ENCODE peak calls at places on chromosome 2, in nine cellular contexts. O is ovary, T is A673, Z is thyroid gland, I is RWPE1, F is IMR-90, W is A549, K is upper lobe of right lung, X is mammary epithelial cell. G is an unnamed sample.

GRCh38 chr2:6103949-6104348 is 411.8 kb downstream of the SOX11 start:
- DNase-seq in Z (no peak), O (no peak), K (no peak), F (no peak), X (no peak), W (no peak), I (no peak), T (peak; percentile 17), G (no peak)

GRCh38 chr2:75140288-75140687 is 59.0 kb downstream of the TACR1 start:
- DNase-seq in W (no peak), F (no peak), O (no peak), T (peak; percentile 22), I (no peak), Z (no peak), X (no peak), K (no peak), G (no peak)

GRCh38 chr2:180367831-180368230 is 360.7 kb upstream of the CWC22 start:
- DNase-seq in X (peak; percentile 78), Z (no peak), K (no peak), T (no peak), F (peak; percentile 28), W (peak; percentile 68), I (peak; percentile 19), O (no peak), G (no peak)

GRCh38 chr2:206832886-206833285 is 67.5 kb downstream of the FASTKD2 start:
- DNase-seq in I (no peak), T (no peak), F (no peak), O (no peak), Z (no peak), W (no peak), X (no peak), K (no peak), G (no peak)

GRCh38 chr2:151560289-151560688 is 150.6 kb downstream of the RIF1 start:
- DNase-seq in I (peak; percentile 11), T (peak; percentile 7), W (peak; percentile 30), F (peak; percentile 33), K (no peak), Z (peak; percentile 70), X (peak; percentile 32), O (no peak), G (no peak)

GRCh38 chr2:230160112-230160660 is 59.6 kb downstream of the SP110 start:
- DNase-seq in T (peak; percentile 68), X (peak; percentile 37), W (peak; percentile 48), K (no peak), I (peak; percentile 43), F (peak; percentile 47), Z (peak; percentile 31), O (peak; percentile 66), G (no peak)

GRCh38 chr2:181340891-181341290 is 116.3 kb upstream of the ITGA4 start:
- DNase-seq in T (no peak), O (no peak), K (no peak), X (no peak), Z (no peak), F (no peak), W (no peak), I (no peak), G (no peak)

GRCh38 chr2:52416340-52416739 is 1351.3 kb upstream of the CHAC2 start:
- DNase-seq in K (no peak), X (no peak), Z (no peak), O (no peak), W (peak; percentile 13), F (peak; percentile 33), I (peak; percentile 4), T (no peak), G (no peak)

GRCh38 chr2:16068233-16068940 is 128.0 kb downstream of the MYCN start:
- DNase-seq in I (no peak), O (no peak), F (no peak), W (no peak), Z (no peak), K (no peak), X (no peak), T (no peak), G (no peak)

GRCh38 chr2:16064719-16065118 is 124.4 kb downstream of the MYCN start:
- DNase-seq in Z (no peak), T (no peak), W (no peak), O (no peak), K (no peak), I (no peak), F (no peak), X (no peak), G (no peak)

GRCh38 chr2:16067037-16067406 is 126.7 kb downstream of the MYCN start:
- DNase-seq in T (no peak), F (no peak), X (no peak), Z (no peak), K (no peak), O (no peak), I (no peak), W (no peak), G (no peak)

GRCh38 chr2:16067444-16068232 is 127.3 kb downstream of the MYCN start:
- DNase-seq in O (no peak), F (no peak), T (no peak), W (no peak), K (no peak), X (no peak), Z (no peak), I (no peak), G (no peak)

DNA sequence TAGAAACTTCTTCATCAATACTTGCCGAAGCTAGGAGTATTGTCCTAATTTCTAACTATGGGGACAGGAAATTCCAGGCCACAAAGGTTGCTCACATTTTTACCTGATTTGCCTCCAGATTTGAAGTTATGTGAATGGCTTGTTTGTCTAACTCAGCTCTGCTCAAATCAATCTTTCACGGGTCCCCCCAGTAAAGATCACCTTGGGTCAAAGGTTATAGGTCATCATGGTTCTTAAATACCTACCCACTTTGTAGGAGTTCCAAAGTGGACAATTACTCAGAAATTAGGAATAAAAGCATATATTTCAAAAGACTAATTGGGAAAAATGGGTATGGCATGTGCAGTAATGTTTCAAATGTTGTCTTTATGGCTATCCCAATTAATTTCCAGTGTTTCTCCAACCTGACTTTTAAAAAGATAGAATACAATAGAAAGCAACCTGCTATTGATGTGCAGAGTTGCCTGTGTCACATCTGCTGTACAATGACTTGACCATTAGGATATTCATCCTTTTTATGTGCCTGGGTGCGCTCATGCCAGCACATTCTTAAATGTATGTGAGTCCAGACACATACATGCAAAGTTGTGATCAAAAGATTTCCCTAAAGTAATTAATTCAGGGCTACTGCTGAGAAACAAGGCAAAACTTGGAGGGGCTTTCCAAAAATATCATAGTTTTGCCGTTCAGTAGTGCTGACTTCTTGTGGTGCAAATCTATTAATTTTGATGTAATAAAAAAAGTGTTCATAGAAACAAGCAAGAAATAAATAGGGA is 126.1 kb downstream of the MYCN start:
- DNase-seq in W (no peak), O (no peak), F (no peak), K (no peak), I (no peak), X (no peak), Z (no peak), T (no peak), G (no peak)
- TF ChIP-seq CTCF in W (no peak), O (no peak), F (no peak), K (no peak), I (no peak), X (no peak), Z (no peak), T (no peak), G (no peak)

GRCh38 chr2:28772351-28772750 is 20.7 kb downstream of the PPP1CB start:
- DNase-seq in W (no peak), I (no peak), K (no peak), Z (no peak), T (no peak), X (no peak), F (no peak), O (no peak), G (no peak)

GRCh38 chr2:28767367-28767766 is 15.7 kb downstream of the PPP1CB start:
- DNase-seq in K (no peak), X (no peak), I (no peak), F (no peak), T (no peak), O (no peak), W (no peak), Z (no peak), G (no peak)

GRCh38 chr2:28768422-28768821 is 16.8 kb downstream of the PPP1CB start:
- DNase-seq in T (no peak), X (no peak), K (no peak), Z (no peak), F (no peak), O (no peak), W (no peak), I (no peak), G (no peak)

GRCh38 chr2:28766070-28766469 is 14.4 kb downstream of the PPP1CB start:
- DNase-seq in T (no peak), I (no peak), Z (no peak), W (no peak), X (no peak), K (no peak), F (no peak), O (no peak), G (no peak)

DNA sequence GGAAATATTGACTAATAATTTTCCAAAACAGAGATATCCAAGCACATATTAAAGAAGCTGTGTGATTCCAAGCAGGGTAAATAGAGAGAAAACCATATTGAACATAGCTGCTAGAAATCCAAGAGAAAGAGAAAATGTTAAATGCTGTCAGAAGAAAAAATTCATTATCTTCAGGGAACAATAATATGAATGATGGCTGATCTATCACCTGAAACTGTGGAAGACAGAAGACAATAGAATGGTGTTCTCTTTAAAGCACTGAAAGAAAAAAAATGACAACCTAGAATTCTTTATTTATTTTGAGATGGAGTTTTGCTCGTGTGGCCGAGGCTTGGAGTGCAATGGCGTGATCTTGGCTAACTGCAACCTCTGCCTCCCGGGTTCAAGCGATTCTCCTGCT is 17.3 kb downstream of the PPP1CB start:
- DNase-seq in X (no peak), Z (no peak), I (no peak), K (no peak), O (no peak), F (no peak), W (no peak), T (no peak), G (no peak)
- H3K27ac ChIP-seq in X (no peak overlapping the region), Z (no peak overlapping the region), I (no peak overlapping the region), K (no peak overlapping the region), O (no peak overlapping the region), F (no peak overlapping the region), W (no peak overlapping the region), T (no peak overlapping the region), G (no peak overlapping the region)

DNA sequence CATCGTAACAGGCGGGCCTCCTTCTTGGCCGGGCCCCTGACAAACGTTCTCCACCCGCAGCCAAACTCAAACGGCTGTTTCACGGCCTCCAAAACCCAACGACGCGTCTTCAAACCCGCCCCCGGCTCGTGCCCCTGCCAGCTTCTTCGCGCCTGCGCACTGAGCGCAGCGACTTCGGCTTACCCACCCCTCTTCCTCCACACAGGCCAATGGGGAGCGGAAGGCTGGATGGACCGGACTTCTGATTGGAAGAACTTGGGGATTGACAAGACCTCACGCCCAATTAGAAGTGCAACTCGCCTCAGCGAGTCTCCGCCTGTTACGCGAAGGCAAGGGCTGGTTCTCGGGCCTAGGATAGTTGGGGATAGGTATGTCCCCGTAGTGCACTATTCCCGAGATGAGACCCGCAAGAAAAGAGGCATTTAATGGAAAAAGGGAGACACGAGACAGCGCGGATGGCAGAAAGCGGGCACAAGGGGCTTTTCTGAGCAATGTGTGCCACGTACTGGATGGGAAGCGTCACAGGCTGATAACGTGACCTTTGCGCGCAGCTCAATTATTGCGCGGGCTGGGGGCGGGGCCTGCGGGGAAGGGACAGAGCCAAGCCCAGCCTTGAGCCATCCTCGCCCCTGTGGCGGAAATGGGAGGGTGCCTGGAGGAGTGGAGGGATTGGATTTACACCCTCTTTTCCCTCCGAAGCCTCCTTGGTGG is at the start of gene LAPTM4A:
- DNase-seq in T (peak; percentile 100), Z (peak; percentile 99), W (peak; percentile 100), K (peak; percentile 99), X (peak; percentile 100), I (peak; percentile 100), F (peak; percentile 100), O (peak; percentile 98), G (peak; percentile 97)
- TF ChIP-seq CTCF in T (no peak), Z (no peak), W (no peak), K (peak; percentile 10), X (no peak), I (no peak), F (no peak), O (no peak), G (peak; percentile 31)

GRCh38 chr2:134401081-134401497 is 147.2 kb downstream of the MGAT5 start:
- DNase-seq in X (no peak), Z (peak; percentile 36), T (no peak), K (no peak), O (no peak), F (peak; percentile 17), I (no peak), W (no peak), G (no peak)
- H3K27ac ChIP-seq in X (no peak overlapping the region), Z (peak overlapping the region; percentile 33), T (no peak overlapping the region), K (no peak overlapping the region), O (no peak overlapping the region), F (peak overlapping the region; percentile 20), I (no peak overlapping the region), W (no peak overlapping the region), G (peak overlapping the region; percentile 62)